ENCODE peak calls at places on chromosomes 2 and 18, in ten cellular contexts. X, O, Z, R, P, K, Q, W, A and N are unnamed samples.
A peak's percentile ranks its signal among the peaks of the same experiment; 100 is the strongest.

GRCh38 chr2:113077921-113078320 is 10.2 kb downstream of the IL1F10 start:
- DNase-seq in X (no peak), O (no peak), Z (no peak), R (no peak), P (peak; percentile 38), K (no peak), Q (no peak), W (no peak), A (no peak), N (no peak)

GRCh38 chr2:55460562-55460961 is 40.9 kb upstream of the CCDC88A start:
- DNase-seq in X (no peak), O (no peak), Z (peak; percentile 1), R (no peak), P (no peak), K (no peak), Q (no peak), W (no peak), A (no peak), N (no peak)

GRCh38 chr2:128379021-128380005 is 60.6 kb upstream of the HS6ST1 start:
- DNase-seq in X (peak; percentile 75), O (peak; percentile 21), Z (peak; percentile 89), R (no peak), P (peak; percentile 33), K (no peak), Q (no peak), W (peak; percentile 68), A (no peak), N (no peak)

GRCh38 chr2:134193006-134193405 is 60.9 kb upstream of the MGAT5 start:
- DNase-seq in X (no peak), O (no peak), Z (no peak), R (no peak), P (no peak), K (no peak), Q (no peak), W (no peak), A (no peak), N (no peak)

GRCh38 chr18:55522011-55522410 is 66.0 kb downstream of the TCF4 start:
- DNase-seq in X (no peak), O (no peak), Z (no peak), R (no peak), P (no peak), K (peak; percentile 56), Q (peak; percentile 49), W (no peak), A (peak; percentile 8), N (no peak)

GRCh38 chr2:50752228-50752627 is 279.7 kb downstream of the NRXN1 start:
- DNase-seq in X (no peak), O (peak; percentile 65), Z (no peak), R (no peak), P (no peak), K (no peak), Q (no peak), W (no peak), A (no peak), N (no peak)

GRCh38 chr18:79611040-79611681 is 68.4 kb upstream of the CTDP1 start:
- DNase-seq in X (peak; percentile 78), O (no peak), Z (no peak), R (no peak), P (no peak), K (no peak), Q (no peak), W (no peak), A (no peak), N (no peak)

GRCh38 chr2:171434671-171434980 is 600 bp downstream of the DCAF17 start:
- DNase-seq in X (no peak), O (no peak), Z (peak; percentile 22), R (no peak), P (no peak), K (no peak), Q (peak; percentile 78), W (no peak), A (no peak), N (no peak)

GRCh38 chr2:191318037-191318728 is 73.0 kb downstream of the MYO1B start:
- DNase-seq in X (no peak), O (peak; percentile 30), Z (peak; percentile 62), R (no peak), P (no peak), K (no peak), Q (no peak), W (no peak), A (no peak), N (no peak)

GRCh38 chr18:45910405-45911023 is 56.6 kb downstream of the EPG5 start:
- DNase-seq in X (no peak), O (peak; percentile 0), Z (peak; percentile 28), R (no peak), P (peak; percentile 59), K (peak; percentile 66), Q (no peak), W (peak; percentile 15), A (peak; percentile 59), N (peak; percentile 28)

GRCh38 chr2:28709101-28709500 is 42.5 kb upstream of the PPP1CB start:
- DNase-seq in X (no peak), O (no peak), Z (no peak), R (peak; percentile 28), P (peak; percentile 31), K (no peak), Q (no peak), W (no peak), A (no peak), N (no peak)

GRCh38 chr2:67486041-67486796 is 89.1 kb downstream of the ETAA1 start:
- DNase-seq in X (no peak), O (no peak), Z (no peak), R (no peak), P (peak; percentile 52), K (no peak), Q (no peak), W (no peak), A (no peak), N (no peak)

GRCh38 chr2:127577208-127577475 is 41.7 kb downstream of the MYO7B start:
- DNase-seq in X (peak; percentile 33), O (no peak), Z (no peak), R (no peak), P (no peak), K (no peak), Q (no peak), W (no peak), A (no peak), N (no peak)

GRCh38 chr2:239824051-239824694 is 201.0 kb downstream of the NDUFA10 start:
- DNase-seq in X (peak; percentile 31), O (no peak), Z (no peak), R (no peak), P (peak; percentile 23), K (peak; percentile 1), Q (no peak), W (peak; percentile 26), A (no peak), N (no peak)

GRCh38 chr2:158486970-158487325 is 30.2 kb downstream of the PKP4 start:
- DNase-seq in X (no peak), O (no peak), Z (no peak), R (no peak), P (no peak), K (no peak), Q (no peak), W (no peak), A (no peak), N (no peak)

GRCh38 chr2:126886201-126886905 is 12.3 kb upstream of the TEX51 start:
- DNase-seq in X (peak; percentile 75), O (no peak), Z (peak; percentile 23), R (no peak), P (no peak), K (peak; percentile 58), Q (peak; percentile 33), W (peak; percentile 64), A (peak; percentile 68), N (peak; percentile 19)